ENCODE peak calls at places on chromosome 13, in ten cellular contexts. E is colonic mucosa, L is DMS153, S is DMS53, N is non-pigmented ciliary epithelial cell, J is G401, I is SK-MEL-5, P is A549, X is smooth muscle cell of the brain vasculature, Y is T-cell. B is an unnamed sample.

GRCh38 chr13:61146158-61146557 is 269.5 kb downstream of the PCDH20 start:
- DNase-seq in E (no peak), L (no peak), S (no peak), N (no peak), J (no peak), I (no peak), P (no peak), X (no peak), Y (no peak), B (no peak)

GRCh38 chr13:95684463-95684862 is 7.5 kb downstream of the DNAJC3 start:
- DNase-seq in E (no peak), L (no peak), S (no peak), N (no peak), J (no peak), I (no peak), P (no peak), X (no peak), Y (no peak), B (no peak)

GRCh38 chr13:87122551-87122950 is 548.6 kb upstream of the SLITRK5 start:
- DNase-seq in E (no peak), L (no peak), S (no peak), N (peak), J (no peak), I (no peak), P (no peak), X (no peak), Y (no peak), B (no peak)

GRCh38 chr13:50131998-50132936 is 117.0 kb downstream of the KCNRG start:
- DNase-seq in E (no peak), L (no peak), S (no peak), N (no peak), J (no peak), I (no peak), P (no peak), X (no peak), Y (peak), B (no peak)

GRCh38 chr13:40613192-40613818 is 53.1 kb downstream of the FOXO1 start:
- DNase-seq in E (peak), L (peak), S (no peak), N (no peak), J (peak), I (no peak), P (no peak), X (no peak), Y (peak), B (no peak)

GRCh38 chr13:33483471-33483870 is 197.9 kb upstream of the STARD13 start:
- DNase-seq in E (no peak), L (no peak), S (no peak), N (no peak), J (no peak), I (no peak), P (no peak), X (no peak), Y (no peak), B (no peak)

GRCh38 chr13:28322256-28322895 is 172.6 kb downstream of the FLT1 start:
- DNase-seq in E (no peak), L (no peak), S (no peak), N (no peak), J (no peak), I (no peak), P (no peak), X (no peak), Y (no peak), B (no peak)

GRCh38 chr13:107234315-107234714 is 666.4 kb upstream of the ARGLU1 start:
- DNase-seq in E (no peak), L (no peak), S (no peak), N (no peak), J (peak), I (no peak), P (no peak), X (no peak), Y (no peak), B (peak)

GRCh38 chr13:101623469-101624209 is 171.2 kb downstream of the ITGBL1 start:
- DNase-seq in E (no peak), L (no peak), S (peak), N (no peak), J (no peak), I (no peak), P (peak), X (no peak), Y (no peak), B (no peak)

GRCh38 chr13:110665491-110666254 is 40.2 kb downstream of the CARS2 start:
- DNase-seq in E (no peak), L (no peak), S (no peak), N (no peak), J (no peak), I (no peak), P (no peak), X (no peak), Y (peak), B (no peak)

GRCh38 chr13:113945857-113946408 is 27.9 kb downstream of the C13orf46 start:
- DNase-seq in E (no peak), L (no peak), S (no peak), N (no peak), J (no peak), I (no peak), P (no peak), X (no peak), Y (no peak), B (no peak)

GRCh38 chr13:65943024-65943423 is 1287.1 kb downstream of the PCDH9 start:
- DNase-seq in E (no peak), L (no peak), S (no peak), N (no peak), J (no peak), I (no peak), P (no peak), X (no peak), Y (no peak), B (no peak)

GRCh38 chr13:85771856-85772255 is 27.4 kb downstream of the SLITRK6 start:
- DNase-seq in E (no peak), L (no peak), S (no peak), N (no peak), J (no peak), I (no peak), P (no peak), X (no peak), Y (no peak), B (no peak)

GRCh38 chr13:44921931-44922758 is 67.1 kb downstream of the NUFIP1 start:
- DNase-seq in E (peak), L (peak), S (peak), N (peak), J (no peak), I (peak), P (peak), X (peak), Y (no peak), B (no peak)

GRCh38 chr13:74136089-74136658 is 2.0 kb upstream of the KLF12 start:
- DNase-seq in E (peak), L (no peak), S (peak), N (no peak), J (peak), I (peak), P (peak), X (no peak), Y (peak), B (peak)

GRCh38 chr13:112209731-112210130 is 142.8 kb downstream of the SOX1 start:
- DNase-seq in E (no peak), L (no peak), S (no peak), N (no peak), J (no peak), I (no peak), P (no peak), X (no peak), Y (no peak), B (no peak)

GRCh38 chr13:74135306-74136088 is 1.3 kb upstream of the KLF12 start:
- DNase-seq in E (peak), L (peak), S (peak), N (no peak), J (peak), I (peak), P (peak), X (peak), Y (peak), B (peak)

GRCh38 chr13:61880576-61881283 is 465.1 kb upstream of the PCDH20 start:
- DNase-seq in E (no peak), L (no peak), S (peak), N (no peak), J (no peak), I (peak), P (peak), X (no peak), Y (no peak), B (peak)

GRCh38 chr13:111396457-111396856 is 76.0 kb downstream of the TEX29 start:
- DNase-seq in E (no peak), L (no peak), S (no peak), N (no peak), J (no peak), I (no peak), P (no peak), X (no peak), Y (no peak), B (no peak)

GRCh38 chr13:99303863-99304521 is 3.2 kb downstream of the GPR183 start:
- DNase-seq in E (no peak), L (no peak), S (no peak), N (no peak), J (no peak), I (no peak), P (no peak), X (no peak), Y (peak), B (no peak)

GRCh38 chr13:20403826-20404225 is 121.8 kb downstream of the CRYL1 start:
- DNase-seq in E (no peak), L (no peak), S (no peak), N (no peak), J (no peak), I (no peak), P (no peak), X (no peak), Y (no peak), B (no peak)

GRCh38 chr13:94073006-94073744 is 406.3 kb downstream of the DCT start:
- DNase-seq in E (no peak), L (peak), S (peak), N (peak), J (no peak), I (no peak), P (no peak), X (no peak), Y (no peak), B (no peak)

GRCh38 chr13:113742000-113742441 is 17.0 kb upstream of the TMEM255B start:
- DNase-seq in E (peak), L (peak), S (no peak), N (no peak), J (no peak), I (peak), P (peak), X (no peak), Y (peak), B (no peak)

GRCh38 chr13:26168276-26168814 is 53.8 kb downstream of the RNF6 start:
- DNase-seq in E (no peak), L (no peak), S (no peak), N (no peak), J (no peak), I (no peak), P (no peak), X (no peak), Y (no peak), B (no peak)

GRCh38 chr13:70484931-70485330 is 376.7 kb upstream of the KLHL1 start:
- DNase-seq in E (no peak), L (no peak), S (no peak), N (no peak), J (no peak), I (no peak), P (no peak), X (no peak), Y (no peak), B (no peak)

GRCh38 chr13:48892311-48892710 is 83.4 kb upstream of the FNDC3A start:
- DNase-seq in E (no peak), L (no peak), S (peak), N (peak), J (no peak), I (peak), P (peak), X (no peak), Y (no peak), B (no peak)

GRCh38 chr13:71051573-71051972 is 815.4 kb downstream of the DACH1 start:
- DNase-seq in E (no peak), L (no peak), S (no peak), N (no peak), J (no peak), I (no peak), P (no peak), X (no peak), Y (no peak), B (no peak)

GRCh38 chr13:42760949-42761348 is 20.4 kb upstream of the FAM216B start:
- DNase-seq in E (no peak), L (no peak), S (no peak), N (no peak), J (no peak), I (peak), P (no peak), X (no peak), Y (no peak), B (no peak)

GRCh38 chr13:21074601-21075302 is 13.4 kb upstream of the LATS2 start:
- DNase-seq in E (no peak), L (no peak), S (no peak), N (no peak), J (peak), I (no peak), P (no peak), X (no peak), Y (peak), B (peak)

GRCh38 chr13:60645552-60646138 is 248.6 kb downstream of the TDRD3 start:
- DNase-seq in E (no peak), L (no peak), S (no peak), N (no peak), J (no peak), I (no peak), P (no peak), X (no peak), Y (no peak), B (no peak)

GRCh38 chr13:42758515-42758914 is 22.9 kb upstream of the FAM216B start:
- DNase-seq in E (no peak), L (no peak), S (no peak), N (no peak), J (no peak), I (no peak), P (no peak), X (no peak), Y (no peak), B (no peak)

GRCh38 chr13:45521292-45521691 is 56.6 kb downstream of the COG3 start:
- DNase-seq in E (no peak), L (no peak), S (peak), N (no peak), J (no peak), I (no peak), P (no peak), X (peak), Y (no peak), B (no peak)

GRCh38 chr13:70987043-70987442 is 878.8 kb upstream of the KLHL1 start:
- DNase-seq in E (no peak), L (no peak), S (no peak), N (no peak), J (no peak), I (no peak), P (no peak), X (no peak), Y (no peak), B (no peak)

GRCh38 chr13:75417006-75417384 is 65.0 kb downstream of the TBC1D4 start:
- DNase-seq in E (no peak), L (no peak), S (no peak), N (no peak), J (no peak), I (no peak), P (no peak), X (no peak), Y (no peak), B (peak)

GRCh38 chr13:27607125-27607524 is 13.2 kb downstream of the LNX2 start:
- DNase-seq in E (peak), L (peak), S (peak), N (peak), J (no peak), I (peak), P (peak), X (no peak), Y (no peak), B (no peak)

B was measured in cerebellar cortex.